ENCODE peak calls at places on chromosomes 2 and 18, in seven cellular contexts. D, O, P, E, J, A and W are unnamed samples.

GRCh38 chr2:74278176-74278575 is 65.0 kb downstream of the SLC4A5 start:
- DNase-seq in J (no peak), A (no peak), O (no peak), D (no peak), E (no peak), P (no peak), W (no peak)

GRCh38 chr2:74457129-74457548 is 1.1 kb upstream of the WBP1 start:
- DNase-seq in J (no peak), O (no peak), D (no peak), E (no peak), P (no peak), A (no peak), W (no peak)

GRCh38 chr2:214830794-214831346 is 21.4 kb upstream of the BARD1 start:
- DNase-seq in O (peak), P (no peak), D (no peak), J (no peak), A (no peak), E (no peak), W (no peak)

GRCh38 chr18:80154293-80154692 is 45.2 kb downstream of the ADNP2 start:
- DNase-seq in P (no peak), D (no peak), J (no peak), E (no peak), A (no peak), O (peak), W (no peak)

GRCh38 chr2:19543271-19544019 is 185.0 kb upstream of the OSR1 start:
- DNase-seq in P (no peak), E (no peak), D (no peak), O (no peak), J (no peak), A (no peak), W (no peak)

GRCh38 chr2:39313575-39313974 is 69.8 kb upstream of the CDKL4 start:
- DNase-seq in E (no peak), O (no peak), J (no peak), D (no peak), P (peak), A (no peak), W (peak)

GRCh38 chr2:134425723-134426496 is 172.0 kb downstream of the MGAT5 start:
- DNase-seq in O (no peak), P (no peak), D (no peak), J (no peak), A (no peak), E (no peak), W (no peak)

GRCh38 chr2:69119104-69119503 is 106.1 kb downstream of the ANTXR1 start:
- DNase-seq in E (no peak), P (no peak), D (no peak), O (no peak), A (no peak), J (no peak), W (peak)

GRCh38 chr2:204533629-204534370 is 11.5 kb upstream of the PARD3B start:
- DNase-seq in J (no peak), E (no peak), P (peak), O (no peak), D (peak), A (no peak), W (no peak)

GRCh38 chr2:38465789-38466127 is 88.7 kb upstream of the ATL2 start:
- DNase-seq in E (no peak), A (no peak), P (peak), J (no peak), D (no peak), O (peak), W (peak)